ENCODE peak calls at places on chromosomes 13 and 19, in ten cellular contexts. R is tibial artery; D is EH; W is activated CD4-positive, alpha-beta T cell treated with anti-CD3 and anti-CD28 coated beads, Interleukin-2, amount 50 U/mL, for 1 hour; I is midbrain; F is foreskin fibroblast; E is AG08395; C is AG10803; U is stimulated activated CD4-positive, alpha-beta T cell treated with anti-CD3 and anti-CD28 coated beads, Interleukin-1b, Interleukin-23, amount 100 ng/mL, for 24 hours; P is T follicular helper cell. H is an unnamed sample.

GRCh38 chr19:35294328-35294727 is 2.4 kb downstream of the MAG start:
- DNase-seq in R (no peak), D (peak), W (no peak), I (no peak), F (peak), E (no peak), C (no peak), U (no peak), P (no peak), H (no peak)

GRCh38 chr13:36006347-36006746 is 124.8 kb downstream of the DCLK1 start:
- DNase-seq in R (no peak), D (peak), W (no peak), I (no peak), F (no peak), E (no peak), C (no peak), U (no peak), P (no peak), H (no peak)

GRCh38 chr19:42018503-42019193 is 24.6 kb upstream of the ATP1A3 start:
- DNase-seq in R (no peak), D (peak), W (no peak), I (no peak), F (peak), E (peak), C (peak), U (no peak), P (no peak), H (no peak)

GRCh38 chr13:28040977-28041376 is 52.5 kb upstream of the URAD start:
- DNase-seq in R (no peak), D (no peak), W (no peak), I (peak), F (no peak), E (no peak), C (no peak), U (no peak), P (no peak), H (no peak)

GRCh38 chr19:10817291-10818038 is 18.5 kb downstream of the TMED1 start:
- DNase-seq in R (peak), D (peak), W (no peak), I (no peak), F (peak), E (peak), C (peak), U (no peak), P (no peak), H (no peak)

GRCh38 chr13:104256701-104257100 is 1190.5 kb upstream of the SLC10A2 start:
- DNase-seq in R (no peak), D (no peak), W (no peak), I (no peak), F (no peak), E (no peak), C (no peak), U (no peak), P (no peak), H (no peak)

GRCh38 chr13:20993211-20993610 is 68.2 kb downstream of the LATS2 start:
- DNase-seq in R (no peak), D (no peak), W (no peak), I (no peak), F (no peak), E (no peak), C (no peak), U (no peak), P (no peak), H (no peak)

GRCh38 chr19:30862876-30863275 is 486.4 kb downstream of the TSHZ3 start:
- DNase-seq in R (no peak), D (no peak), W (no peak), I (no peak), F (no peak), E (no peak), C (no peak), U (no peak), P (no peak), H (no peak)

GRCh38 chr19:407501-408440 is 1.2 kb downstream of the C2CD4C start:
- DNase-seq in R (no peak), D (no peak), W (no peak), I (no peak), F (no peak), E (no peak), C (no peak), U (no peak), P (no peak), H (no peak)

GRCh38 chr13:44726214-44726613 is 150.1 kb upstream of the TSC22D1 start:
- DNase-seq in R (no peak), D (peak), W (no peak), I (no peak), F (peak), E (peak), C (peak), U (no peak), P (no peak), H (no peak)

GRCh38 chr19:46495789-46496099 is at the start of gene PNMA8B:
- DNase-seq in R (no peak), D (no peak), W (peak), I (peak), F (peak), E (peak), C (peak), U (no peak), P (peak), H (peak)

GRCh38 chr19:51192689-51193088 is 32.2 kb upstream of the CD33 start:
- DNase-seq in R (no peak), D (no peak), W (no peak), I (no peak), F (no peak), E (no peak), C (no peak), U (no peak), P (no peak), H (no peak)

GRCh38 chr13:113157206-113157928 is 1.1 kb upstream of the PROZ start:
- DNase-seq in R (no peak), D (no peak), W (no peak), I (no peak), F (no peak), E (no peak), C (no peak), U (no peak), P (no peak), H (no peak)